ENCODE peak calls at places on chromosome 2, in five cellular contexts. F is skeletal muscle cell; V is stimulated activated CD8-positive, alpha-beta memory T cell treated with anti-CD3 and anti-CD28 coated beads, Interleukin-7, amount 100 ng/mL, for 1 hour; H is fibroblast of the conjunctiva; X is GM10248. T is an unnamed sample.

GRCh38 chr2:200654823-200655222 is 69.0 kb downstream of the AOX1 start:
- DNase-seq in F (no peak), V (no peak), H (no peak), X (no peak), T (no peak)

GRCh38 chr2:204611764-204612163 is 66.5 kb downstream of the PARD3B start:
- DNase-seq in F (no peak), V (no peak), H (no peak), X (no peak), T (no peak)

GRCh38 chr2:45459860-45460259 is 151.2 kb downstream of the SRBD1 start:
- DNase-seq in F (no peak), V (no peak), H (no peak), X (no peak), T (no peak)

GRCh38 chr2:157127249-157128012 is 130.1 kb upstream of the GALNT5 start:
- DNase-seq in F (no peak), V (no peak), H (no peak), X (no peak), T (no peak)

GRCh38 chr2:239945751-239946569 is 79.2 kb downstream of the NDUFA10 start:
- DNase-seq in F (no peak), V (no peak), H (no peak), X (no peak), T (no peak)

GRCh38 chr2:200340527-200341224 is 34.2 kb downstream of the SPATS2L start:
- DNase-seq in F (no peak), V (no peak), H (no peak), X (no peak), T (no peak)

GRCh38 chr2:98759338-98759737 is 28.4 kb upstream of the MGAT4A start:
- DNase-seq in F (no peak), V (no peak), H (no peak), X (no peak), T (no peak)

GRCh38 chr2:219368690-219369108 is 19.0 kb downstream of the DNPEP start:
- DNase-seq in F (peak), V (no peak), H (peak), X (no peak), T (peak)

GRCh38 chr2:176774768-176775453 is 437.7 kb upstream of the HNRNPA3 start:
- DNase-seq in F (no peak), V (no peak), H (no peak), X (no peak), T (no peak)

GRCh38 chr2:216320852-216321251 is 51.4 kb downstream of the MARCHF4 start:
- DNase-seq in F (no peak), V (no peak), H (no peak), X (no peak), T (no peak)

GRCh38 chr2:96934831-96935545 is 51.4 kb downstream of the FAM178B start:
- DNase-seq in F (no peak), V (no peak), H (no peak), X (no peak), T (no peak)

GRCh38 chr2:111191877-111192276 is 71.2 kb downstream of the BCL2L11 start:
- DNase-seq in F (no peak), V (no peak), H (no peak), X (no peak), T (no peak)

GRCh38 chr2:115160523-115161521 is 718.4 kb downstream of the DPP10 start:
- DNase-seq in F (no peak), V (no peak), H (no peak), X (no peak), T (no peak)

GRCh38 chr2:37711308-37711731 is 39.9 kb upstream of the CDC42EP3 start:
- DNase-seq in F (peak), V (no peak), H (peak), X (no peak), T (peak)

GRCh38 chr2:170122883-170123547 is 54.9 kb upstream of the MYO3B start:
- DNase-seq in F (no peak), V (no peak), H (no peak), X (no peak), T (peak)

GRCh38 chr2:41116106-41116797 is 664.4 kb upstream of the SLC8A1 start:
- DNase-seq in F (no peak), V (no peak), H (no peak), X (no peak), T (no peak)

GRCh38 chr2:10837532-10838266 is 25.1 kb upstream of the PDIA6 start:
- DNase-seq in F (no peak), V (no peak), H (no peak), X (no peak), T (no peak)

GRCh38 chr2:85768713-85769112 is 14.9 kb downstream of the ATOH8 start:
- DNase-seq in F (no peak), V (no peak), H (peak), X (no peak), T (no peak)

GRCh38 chr2:172986040-172986439 is 89.6 kb upstream of the MAP3K20 start:
- DNase-seq in F (no peak), V (no peak), H (no peak), X (no peak), T (no peak)

GRCh38 chr2:127175406-127175805 is 44.7 kb downstream of the CYP27C1 start:
- DNase-seq in F (no peak), V (no peak), H (no peak), X (no peak), T (no peak)

GRCh38 chr2:147483293-147483669 is 361.5 kb upstream of the ACVR2A start:
- DNase-seq in F (no peak), V (no peak), H (no peak), X (no peak), T (no peak)

GRCh38 chr2:221494556-221494955 is 77.5 kb downstream of the EPHA4 start:
- DNase-seq in F (no peak), V (no peak), H (no peak), X (no peak), T (no peak)

GRCh38 chr2:17892726-17893534 is 14.5 kb downstream of the KCNS3 start:
- DNase-seq in F (no peak), V (no peak), H (no peak), X (no peak), T (no peak)

GRCh38 chr2:70716951-70717350 is 51.0 kb downstream of the ADD2 start:
- DNase-seq in F (no peak), V (no peak), H (no peak), X (no peak), T (no peak)

GRCh38 chr2:35462226-35462983 is 893.2 kb upstream of the CRIM1 start:
- DNase-seq in F (no peak), V (no peak), H (no peak), X (no peak), T (no peak)

GRCh38 chr2:98110741-98111140 is 23.8 kb downstream of the VWA3B start:
- DNase-seq in F (no peak), V (no peak), H (no peak), X (no peak), T (no peak)

GRCh38 chr2:187349328-187349944 is 98.6 kb downstream of the CALCRL start:
- DNase-seq in F (peak), V (no peak), H (no peak), X (no peak), T (no peak)

GRCh38 chr2:43051316-43051715 is 175.1 kb downstream of the ZFP36L2 start:
- DNase-seq in F (no peak), V (no peak), H (no peak), X (no peak), T (no peak)

GRCh38 chr2:27128810-27129571 is 5.4 kb downstream of the ABHD1 start:
- DNase-seq in F (no peak), V (no peak), H (no peak), X (no peak), T (no peak)

GRCh38 chr2:68837861-68838341 is 33.3 kb downstream of the BMP10 start:
- DNase-seq in F (no peak), V (no peak), H (no peak), X (peak), T (peak)

GRCh38 chr2:41042343-41042742 is 590.5 kb upstream of the SLC8A1 start:
- DNase-seq in F (no peak), V (no peak), H (no peak), X (no peak), T (no peak)

GRCh38 chr2:18413794-18414396 is 146.6 kb downstream of the RDH14 start:
- DNase-seq in F (peak), V (no peak), H (peak), X (no peak), T (peak)

GRCh38 chr2:88074854-88075292 is 7.2 kb downstream of the SMYD1 start:
- DNase-seq in F (peak), V (no peak), H (peak), X (no peak), T (peak)

GRCh38 chr2:42909966-42910365 is 117.6 kb upstream of the HAAO start:
- DNase-seq in F (no peak), V (no peak), H (no peak), X (no peak), T (no peak)

GRCh38 chr2:214477305-214477704 is 66.5 kb downstream of the VWC2L start:
- DNase-seq in F (no peak), V (no peak), H (no peak), X (no peak), T (no peak)

T was measured in AG04450.